ENCODE peak calls at places on chromosomes 11 and 22, in five cellular contexts. S is cardiac muscle cell, D is pancreas, A is neural progenitor cell, Y is H9. B is an unnamed sample. For H3K4me1, the result is how much of the 10 kb centered on the place peaks cover.

GRCh38 chr11:108788565-108789199 is 123.8 kb downstream of the DDX10 start:
- DNase-seq in A (peak), S (peak), Y (peak), D (no peak), B (no peak)

GRCh38 chr11:16301462-16301861 is 54.9 kb downstream of the SOX6 start:
- DNase-seq in S (no peak), Y (no peak), D (no peak), A (no peak), B (no peak)

GRCh38 chr11:134098566-134099184 is 29.8 kb downstream of the JAM3 start:
- DNase-seq in Y (no peak), D (no peak), A (no peak), S (peak), B (no peak)

GRCh38 chr11:123549901-123550619 is 104.4 kb downstream of the SCN3B start:
- DNase-seq in A (no peak), Y (no peak), S (no peak), D (no peak), B (no peak)

GRCh38 chr22:23756891-23757290 is 2.7 kb upstream of the VPREB3 start:
- DNase-seq in S (no peak), D (no peak), A (no peak), Y (no peak), B (no peak)

GRCh38 chr11:68053117-68053516 is 14.3 kb downstream of the TCIRG1 start:
- DNase-seq in D (peak), A (no peak), S (no peak), Y (peak), B (no peak)

GRCh38 chr11:102473543-102473942 is 21.0 kb upstream of the TMEM123 start:
- DNase-seq in D (no peak), A (no peak), S (no peak), Y (no peak), B (no peak)

GRCh38 chr11:77450227-77450626 is 23.7 kb downstream of the PAK1 start:
- DNase-seq in D (no peak), Y (no peak), S (no peak), A (no peak), B (no peak)

GRCh38 chr22:27269751-27270586 is 531.6 kb downstream of the MN1 start:
- DNase-seq in A (no peak), D (no peak), Y (no peak), S (no peak), B (no peak)

GRCh38 chr11:130737041-130737830 is 179.0 kb downstream of the SNX19 start:
- DNase-seq in S (no peak), Y (no peak), D (no peak), A (no peak), B (no peak)

DNA sequence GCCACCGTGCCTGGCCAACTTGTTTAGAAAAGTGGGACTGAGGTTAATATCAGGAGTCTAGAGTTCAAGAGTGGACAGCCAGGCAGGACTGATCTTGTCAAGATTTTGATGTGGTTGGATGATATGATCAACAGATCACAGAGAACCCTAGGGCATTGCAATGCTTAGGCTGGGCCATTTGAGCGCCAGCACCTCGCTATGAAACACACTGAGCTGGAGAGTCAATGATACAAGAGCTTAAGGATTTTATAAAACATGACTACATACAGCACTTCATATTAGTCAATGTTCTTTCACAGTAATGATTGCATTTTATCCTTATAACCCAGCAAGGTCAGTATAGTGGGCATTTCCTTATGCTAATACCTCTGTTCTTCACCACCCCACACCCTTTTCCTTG is 15.4 kb upstream of the PEX26 start:
- DNase-seq in Y (no peak), S (no peak), A (no peak), D (no peak), B (no peak)
- H3K27ac ChIP-seq in Y (no peak), S (no peak), A (no peak), D (peak), B (no peak)

DNA sequence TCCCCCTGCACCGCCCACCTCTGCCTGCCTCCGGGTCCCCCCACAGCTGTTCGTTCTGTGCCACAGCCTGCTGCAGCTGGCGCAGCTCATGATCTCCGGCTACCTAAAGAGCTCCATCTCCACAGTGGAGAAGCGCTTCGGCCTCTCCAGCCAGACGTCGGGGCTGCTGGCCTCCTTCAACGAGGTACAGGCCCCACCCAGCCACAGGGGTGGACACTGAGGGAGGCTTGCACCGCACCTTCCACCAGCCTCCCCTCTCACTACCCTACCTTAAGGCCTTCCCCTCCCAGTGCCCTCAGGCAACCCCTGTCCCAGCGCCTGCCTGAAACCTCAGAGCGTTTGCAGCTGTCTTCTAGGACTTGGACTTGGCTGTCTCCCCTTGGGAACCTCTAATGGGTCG is 13.0 kb downstream of the SLCO2B1 start:
- DNase-seq in Y (no peak), A (no peak), D (no peak), S (no peak), B (no peak)
- H3K4me1 ChIP-seq in Y (under half), A (under half), D (under half), S (under half), B (under half)

GRCh38 chr22:45124176-45124857 is 39.4 kb upstream of the NUP50 start:
- DNase-seq in A (peak), S (no peak), D (no peak), Y (no peak), B (no peak)

GRCh38 chr22:45125198-45125597 is 38.5 kb upstream of the NUP50 start:
- DNase-seq in Y (no peak), A (peak), D (no peak), S (no peak), B (no peak)

GRCh38 chr22:45120440-45120839 is 43.3 kb upstream of the NUP50 start:
- DNase-seq in A (no peak), Y (no peak), S (no peak), D (no peak), B (no peak)

GRCh38 chr22:45120931-45121330 is 42.8 kb upstream of the NUP50 start:
- DNase-seq in S (no peak), Y (no peak), D (no peak), A (no peak), B (no peak)
- H3K27ac ChIP-seq in S (no peak), Y (no peak), D (no peak), A (no peak), B (no peak)

DNA sequence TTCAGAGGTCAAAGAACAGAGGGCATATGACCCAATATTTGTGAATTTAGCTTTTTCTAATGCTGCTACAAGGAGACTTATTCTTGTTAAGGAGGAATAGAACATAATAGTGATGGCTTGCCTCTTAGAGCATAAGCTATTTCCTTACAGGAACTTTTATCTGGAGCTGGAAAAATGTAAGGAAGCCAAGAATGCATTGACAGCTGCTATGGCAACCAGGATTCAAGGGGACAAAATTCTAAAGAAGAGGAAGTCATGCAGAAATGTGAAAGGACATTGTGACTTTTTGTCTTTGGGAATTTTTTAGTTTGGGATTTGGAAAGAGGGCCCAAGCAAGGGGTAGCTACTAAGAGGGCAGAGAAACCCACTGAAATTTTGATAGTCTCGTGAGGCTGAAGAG is 51.1 kb downstream of the EHF start:
- DNase-seq in A (peak), D (no peak), S (no peak), Y (no peak), B (no peak)
- H3K4me1 ChIP-seq in A (under half), D (under half), S (under half), Y (under half), B (under half)

DNA sequence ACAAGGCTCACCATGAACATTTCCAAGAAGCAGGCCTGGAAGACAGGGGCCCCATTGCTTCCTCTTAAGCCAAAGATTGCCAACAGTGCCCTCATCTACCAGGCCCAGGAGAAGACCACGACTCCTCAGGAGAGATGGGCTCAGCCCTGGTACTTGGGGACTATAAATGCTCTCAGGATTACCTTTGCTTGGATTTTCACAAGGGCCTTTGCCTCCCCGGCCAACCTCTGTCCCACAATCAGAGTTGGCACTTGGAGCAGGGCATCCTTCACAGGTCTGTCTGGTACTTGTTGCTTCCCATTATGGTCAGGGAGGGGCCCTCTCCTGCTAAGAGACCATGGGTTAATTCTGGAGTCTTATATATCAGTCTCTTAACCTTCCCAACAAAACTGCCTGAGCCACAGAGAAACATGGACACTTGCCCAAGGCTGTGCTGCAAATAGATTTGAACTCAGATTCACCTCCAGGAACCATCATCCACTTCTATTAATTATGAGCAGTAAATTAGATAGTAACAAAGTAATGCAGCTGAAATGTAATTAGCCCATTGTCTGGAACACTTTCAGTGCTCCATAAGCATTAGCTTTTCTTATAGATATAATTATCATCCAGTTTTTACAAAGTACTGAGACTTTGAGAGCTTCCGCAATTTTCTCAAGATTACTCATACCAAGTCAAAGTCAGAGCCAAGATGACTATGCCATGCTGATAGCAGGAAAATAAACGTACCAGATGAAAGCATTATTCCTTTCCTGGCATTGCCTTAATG is 33.5 kb downstream of the POU2AF3 start:
- DNase-seq in A (no peak), Y (no peak), S (no peak), D (no peak), B (no peak)
- H3K27ac ChIP-seq in A (no peak), Y (no peak), S (no peak), D (peak), B (no peak)

DNA sequence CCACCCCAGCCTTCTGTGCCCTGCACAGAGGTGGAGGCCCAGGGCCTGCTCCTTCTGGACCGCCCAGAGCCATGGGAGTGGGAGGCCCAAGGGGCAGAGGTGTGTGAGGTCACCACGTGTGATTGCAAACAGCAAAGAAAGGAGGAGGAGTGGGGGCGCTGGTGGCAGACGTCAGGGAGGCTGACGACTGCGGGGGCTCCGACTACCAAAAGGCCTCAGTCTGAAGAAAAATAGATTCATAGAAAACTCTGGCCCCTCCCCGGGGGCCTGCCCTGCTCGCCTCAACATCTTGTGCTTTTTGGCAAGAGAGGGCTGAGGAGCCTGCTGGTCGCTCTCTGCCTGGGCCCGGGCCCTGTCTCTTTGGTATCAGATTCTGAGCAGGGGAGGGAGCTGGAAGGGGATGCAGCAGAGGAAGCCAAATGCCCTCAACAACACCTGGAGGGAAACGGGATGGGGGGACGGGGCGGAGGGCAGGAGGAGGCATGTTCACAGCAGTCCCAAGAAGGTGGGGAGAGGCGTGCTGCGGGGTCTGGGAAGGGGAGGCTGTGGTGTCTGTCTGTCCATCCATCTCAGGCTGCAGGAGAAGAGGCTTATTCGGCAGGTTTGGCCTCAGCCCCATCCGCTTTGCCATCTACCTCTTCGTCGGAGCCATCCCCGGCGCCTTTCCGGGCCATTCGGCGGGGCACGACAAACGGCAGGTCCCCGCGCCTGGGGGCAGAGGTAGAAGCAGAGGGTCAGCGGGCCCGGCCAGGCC is 29.3 kb downstream of the APOL1 start:
- DNase-seq in A (no peak), D (no peak), Y (no peak), S (no peak), B (no peak)
- H3K4me1 ChIP-seq in A (under half), D (under half), Y (under half), S (under half), B (under half)

GRCh38 chr11:118635237-118635591 is 27.8 kb downstream of the PHLDB1 start:
- DNase-seq in S (peak), D (no peak), A (peak), Y (no peak), B (peak)
- H3K27ac ChIP-seq in S (peak), D (peak), A (no peak), Y (peak), B (peak)